ENCODE peak calls at places on chromosomes 16 and 17, in ten cellular contexts. One of them, this sample, is unnamed.

GRCh38 chr17:80175411-80175810 is 5.6 kb downstream of the CARD14 start:
- DNase-seq in stomach: peak
- DNase-seq in right lobe of liver: no peak
- DNase-seq in prostate gland: no peak
- DNase-seq in suprapubic skin: no peak
- DNase-seq in heart left ventricle: no peak
- DNase-seq in H54: no peak
- DNase-seq in tibial nerve: no peak
- DNase-seq in transverse colon: no peak
- DNase-seq in A549: peak
- DNase-seq in this sample: no peak

GRCh38 chr17:61487161-61487654 is 35.0 kb downstream of the TBX4 start:
- DNase-seq in stomach: peak
- DNase-seq in suprapubic skin: peak
- DNase-seq in transverse colon: no peak
- DNase-seq in right lobe of liver: no peak
- DNase-seq in tibial nerve: no peak
- DNase-seq in heart left ventricle: no peak
- DNase-seq in prostate gland: no peak
- DNase-seq in A549: no peak
- DNase-seq in H54: no peak
- DNase-seq in this sample: no peak

GRCh38 chr17:41406205-41406604 is 8.8 kb upstream of the KRT31 start:
- DNase-seq in tibial nerve: no peak
- DNase-seq in H54: no peak
- DNase-seq in heart left ventricle: no peak
- DNase-seq in suprapubic skin: no peak
- DNase-seq in A549: peak
- DNase-seq in right lobe of liver: no peak
- DNase-seq in transverse colon: no peak
- DNase-seq in prostate gland: no peak
- DNase-seq in stomach: no peak
- DNase-seq in this sample: no peak

GRCh38 chr16:9316615-9317014 is 225.2 kb downstream of the HAPSTR1 start:
- DNase-seq in heart left ventricle: no peak
- DNase-seq in transverse colon: no peak
- DNase-seq in stomach: no peak
- DNase-seq in right lobe of liver: no peak
- DNase-seq in prostate gland: no peak
- DNase-seq in H54: no peak
- DNase-seq in suprapubic skin: no peak
- DNase-seq in A549: no peak
- DNase-seq in tibial nerve: no peak
- DNase-seq in this sample: no peak

GRCh38 chr16:87170310-87170709 is 146.9 kb downstream of the C16orf95 start:
- DNase-seq in stomach: no peak
- DNase-seq in prostate gland: no peak
- DNase-seq in suprapubic skin: no peak
- DNase-seq in H54: no peak
- DNase-seq in right lobe of liver: no peak
- DNase-seq in transverse colon: no peak
- DNase-seq in heart left ventricle: no peak
- DNase-seq in tibial nerve: no peak
- DNase-seq in A549: no peak
- DNase-seq in this sample: no peak

GRCh38 chr17:51860934-51861561 is 297.5 kb downstream of the CA10 start:
- DNase-seq in transverse colon: peak
- DNase-seq in suprapubic skin: no peak
- DNase-seq in heart left ventricle: no peak
- DNase-seq in stomach: no peak
- DNase-seq in prostate gland: peak
- DNase-seq in A549: peak
- DNase-seq in tibial nerve: no peak
- DNase-seq in right lobe of liver: peak
- DNase-seq in H54: peak
- DNase-seq in this sample: peak

GRCh38 chr17:80877095-80877828 is 114.4 kb upstream of the CHMP6 start:
- DNase-seq in H54: no peak
- DNase-seq in transverse colon: peak
- DNase-seq in prostate gland: no peak
- DNase-seq in stomach: no peak
- DNase-seq in suprapubic skin: peak
- DNase-seq in tibial nerve: no peak
- DNase-seq in right lobe of liver: peak
- DNase-seq in A549: no peak
- DNase-seq in heart left ventricle: no peak
- DNase-seq in this sample: no peak

GRCh38 chr17:29451338-29451737 is 61.2 kb downstream of the TAOK1 start:
- DNase-seq in prostate gland: no peak
- DNase-seq in right lobe of liver: no peak
- DNase-seq in tibial nerve: no peak
- DNase-seq in transverse colon: no peak
- DNase-seq in H54: no peak
- DNase-seq in heart left ventricle: no peak
- DNase-seq in suprapubic skin: no peak
- DNase-seq in stomach: no peak
- DNase-seq in A549: no peak
- DNase-seq in this sample: no peak

GRCh38 chr16:10009691-10010090 is 172.5 kb downstream of the GRIN2A start:
- DNase-seq in H54: no peak
- DNase-seq in suprapubic skin: no peak
- DNase-seq in prostate gland: no peak
- DNase-seq in right lobe of liver: no peak
- DNase-seq in stomach: no peak
- DNase-seq in A549: no peak
- DNase-seq in tibial nerve: no peak
- DNase-seq in heart left ventricle: no peak
- DNase-seq in transverse colon: no peak
- DNase-seq in this sample: peak

GRCh38 chr16:19284207-19284606 is 1.3 kb upstream of the CLEC19A start:
- DNase-seq in heart left ventricle: peak
- DNase-seq in tibial nerve: no peak
- DNase-seq in transverse colon: no peak
- DNase-seq in stomach: peak
- DNase-seq in H54: peak
- DNase-seq in right lobe of liver: peak
- DNase-seq in A549: peak
- DNase-seq in suprapubic skin: no peak
- DNase-seq in prostate gland: peak
- DNase-seq in this sample: peak

GRCh38 chr16:77788196-77789084 is at the start of gene VAT1L:
- DNase-seq in prostate gland: no peak
- DNase-seq in transverse colon: no peak
- DNase-seq in stomach: no peak
- DNase-seq in right lobe of liver: no peak
- DNase-seq in tibial nerve: no peak
- DNase-seq in heart left ventricle: peak
- DNase-seq in A549: peak
- DNase-seq in H54: peak
- DNase-seq in suprapubic skin: no peak
- DNase-seq in this sample: peak

GRCh38 chr17:70655179-70655578 is 485.8 kb downstream of the KCNJ2 start:
- DNase-seq in right lobe of liver: no peak
- DNase-seq in transverse colon: no peak
- DNase-seq in suprapubic skin: no peak
- DNase-seq in H54: no peak
- DNase-seq in tibial nerve: no peak
- DNase-seq in stomach: no peak
- DNase-seq in heart left ventricle: no peak
- DNase-seq in prostate gland: no peak
- DNase-seq in A549: no peak
- DNase-seq in this sample: no peak

GRCh38 chr16:55471448-55472097 is 7.4 kb upstream of the MMP2 start:
- DNase-seq in heart left ventricle: no peak
- DNase-seq in suprapubic skin: no peak
- DNase-seq in prostate gland: no peak
- DNase-seq in A549: peak
- DNase-seq in tibial nerve: no peak
- DNase-seq in stomach: no peak
- DNase-seq in right lobe of liver: no peak
- DNase-seq in H54: no peak
- DNase-seq in transverse colon: no peak
- DNase-seq in this sample: no peak

GRCh38 chr17:42133461-42134041 is 10.9 kb downstream of the HSPB9 start:
- DNase-seq in right lobe of liver: no peak
- DNase-seq in tibial nerve: no peak
- DNase-seq in suprapubic skin: no peak
- DNase-seq in heart left ventricle: no peak
- DNase-seq in prostate gland: no peak
- DNase-seq in stomach: no peak
- DNase-seq in H54: no peak
- DNase-seq in A549: no peak
- DNase-seq in transverse colon: peak
- DNase-seq in this sample: peak

GRCh38 chr16:31428638-31429247 is 583 bp upstream of the COX6A2 start:
- DNase-seq in right lobe of liver: no peak
- DNase-seq in suprapubic skin: no peak
- DNase-seq in A549: no peak
- DNase-seq in prostate gland: no peak
- DNase-seq in stomach: no peak
- DNase-seq in transverse colon: no peak
- DNase-seq in H54: no peak
- DNase-seq in heart left ventricle: no peak
- DNase-seq in tibial nerve: no peak
- DNase-seq in this sample: no peak

GRCh38 chr16:90019543-90020259 is 445 bp upstream of the DBNDD1 start:
- DNase-seq in heart left ventricle: no peak
- DNase-seq in right lobe of liver: no peak
- DNase-seq in stomach: peak
- DNase-seq in prostate gland: no peak
- DNase-seq in suprapubic skin: no peak
- DNase-seq in H54: peak
- DNase-seq in transverse colon: peak
- DNase-seq in A549: peak
- DNase-seq in tibial nerve: no peak
- DNase-seq in this sample: peak

GRCh38 chr17:78252111-78252634 is 20.7 kb downstream of the TMEM235 start:
- DNase-seq in transverse colon: peak
- DNase-seq in A549: no peak
- DNase-seq in right lobe of liver: no peak
- DNase-seq in tibial nerve: no peak
- DNase-seq in stomach: peak
- DNase-seq in prostate gland: no peak
- DNase-seq in suprapubic skin: no peak
- DNase-seq in H54: no peak
- DNase-seq in heart left ventricle: no peak
- DNase-seq in this sample: no peak

GRCh38 chr16:405548-406506 is 4.1 kb downstream of the DECR2 start:
- DNase-seq in suprapubic skin: no peak
- DNase-seq in right lobe of liver: peak
- DNase-seq in prostate gland: no peak
- DNase-seq in H54: no peak
- DNase-seq in heart left ventricle: no peak
- DNase-seq in stomach: no peak
- DNase-seq in transverse colon: no peak
- DNase-seq in tibial nerve: no peak
- DNase-seq in A549: no peak
- DNase-seq in this sample: no peak

GRCh38 chr17:29844339-29845048 is 85.5 kb downstream of the SSH2 start:
- DNase-seq in transverse colon: no peak
- DNase-seq in prostate gland: no peak
- DNase-seq in suprapubic skin: no peak
- DNase-seq in heart left ventricle: no peak
- DNase-seq in H54: no peak
- DNase-seq in stomach: no peak
- DNase-seq in tibial nerve: no peak
- DNase-seq in A549: no peak
- DNase-seq in right lobe of liver: no peak
- DNase-seq in this sample: no peak

GRCh38 chr17:15952048-15952532 is 7.2 kb downstream of the ADORA2B start:
- DNase-seq in suprapubic skin: peak
- DNase-seq in heart left ventricle: no peak
- DNase-seq in H54: no peak
- DNase-seq in prostate gland: no peak
- DNase-seq in stomach: no peak
- DNase-seq in transverse colon: no peak
- DNase-seq in tibial nerve: no peak
- DNase-seq in A549: no peak
- DNase-seq in right lobe of liver: no peak
- DNase-seq in this sample: no peak

GRCh38 chr17:11874756-11875155 is 122.5 kb downstream of the ZNF18 start:
- DNase-seq in A549: no peak
- DNase-seq in suprapubic skin: no peak
- DNase-seq in right lobe of liver: no peak
- DNase-seq in prostate gland: no peak
- DNase-seq in H54: no peak
- DNase-seq in tibial nerve: no peak
- DNase-seq in transverse colon: no peak
- DNase-seq in stomach: no peak
- DNase-seq in heart left ventricle: no peak
- DNase-seq in this sample: no peak

GRCh38 chr17:7251330-7252175 is at the start of gene CTDNEP1:
- DNase-seq in transverse colon: peak
- DNase-seq in A549: peak
- DNase-seq in suprapubic skin: peak
- DNase-seq in tibial nerve: peak
- DNase-seq in H54: peak
- DNase-seq in prostate gland: peak
- DNase-seq in heart left ventricle: peak
- DNase-seq in stomach: peak
- DNase-seq in right lobe of liver: peak
- DNase-seq in this sample: peak
- TF ChIP-seq POLR2A in transverse colon: peak
- TF ChIP-seq POLR2A in A549: peak
- TF ChIP-seq POLR2A in suprapubic skin: no peak
- TF ChIP-seq POLR2A in tibial nerve: peak
- TF ChIP-seq POLR2A in H54: peak
- TF ChIP-seq POLR2A in prostate gland: peak
- TF ChIP-seq POLR2A in heart left ventricle: peak
- TF ChIP-seq POLR2A in stomach: no peak
- TF ChIP-seq POLR2A in right lobe of liver: peak
- TF ChIP-seq POLR2A in this sample: peak

GRCh38 chr16:14302031-14302398 is 230.9 kb downstream of the MRTFB start:
- DNase-seq in tibial nerve: no peak
- DNase-seq in prostate gland: no peak
- DNase-seq in H54: peak
- DNase-seq in suprapubic skin: no peak
- DNase-seq in heart left ventricle: peak
- DNase-seq in right lobe of liver: peak
- DNase-seq in stomach: peak
- DNase-seq in transverse colon: peak
- DNase-seq in A549: peak
- DNase-seq in this sample: peak
- TF ChIP-seq POLR2A in tibial nerve: no peak
- TF ChIP-seq POLR2A in prostate gland: no peak
- TF ChIP-seq POLR2A in H54: peak
- TF ChIP-seq POLR2A in suprapubic skin: no peak
- TF ChIP-seq POLR2A in heart left ventricle: peak
- TF ChIP-seq POLR2A in right lobe of liver: peak
- TF ChIP-seq POLR2A in stomach: no peak
- TF ChIP-seq POLR2A in transverse colon: no peak
- TF ChIP-seq POLR2A in A549: peak
- TF ChIP-seq POLR2A in this sample: no peak

GRCh38 chr17:75131278-75132017 is at the start of gene NT5C:
- DNase-seq in stomach: peak
- DNase-seq in H54: peak
- DNase-seq in A549: peak
- DNase-seq in tibial nerve: peak
- DNase-seq in suprapubic skin: peak
- DNase-seq in prostate gland: peak
- DNase-seq in transverse colon: peak
- DNase-seq in heart left ventricle: peak
- DNase-seq in right lobe of liver: peak
- DNase-seq in this sample: peak
- TF ChIP-seq POLR2A in stomach: no peak
- TF ChIP-seq POLR2A in H54: peak
- TF ChIP-seq POLR2A in A549: peak
- TF ChIP-seq POLR2A in tibial nerve: peak
- TF ChIP-seq POLR2A in suprapubic skin: no peak
- TF ChIP-seq POLR2A in prostate gland: peak
- TF ChIP-seq POLR2A in transverse colon: peak
- TF ChIP-seq POLR2A in heart left ventricle: peak
- TF ChIP-seq POLR2A in right lobe of liver: peak
- TF ChIP-seq POLR2A in this sample: no peak

GRCh38 chr16:57349212-57350031 is 9.2 kb upstream of the CCL22 start:
- DNase-seq in heart left ventricle: no peak
- DNase-seq in H54: no peak
- DNase-seq in right lobe of liver: no peak
- DNase-seq in prostate gland: no peak
- DNase-seq in A549: no peak
- DNase-seq in tibial nerve: no peak
- DNase-seq in stomach: no peak
- DNase-seq in transverse colon: peak
- DNase-seq in suprapubic skin: no peak
- DNase-seq in this sample: no peak
- TF ChIP-seq POLR2A in heart left ventricle: no peak
- TF ChIP-seq POLR2A in H54: no peak
- TF ChIP-seq POLR2A in right lobe of liver: no peak
- TF ChIP-seq POLR2A in prostate gland: no peak
- TF ChIP-seq POLR2A in A549: no peak
- TF ChIP-seq POLR2A in tibial nerve: no peak
- TF ChIP-seq POLR2A in stomach: no peak
- TF ChIP-seq POLR2A in transverse colon: no peak
- TF ChIP-seq POLR2A in suprapubic skin: no peak
- TF ChIP-seq POLR2A in this sample: no peak